ENCODE peak calls at places on chromosome X, in seven cellular contexts. M is suprapubic skin, J is upper lobe of left lung, G is stomach, I is HepG2, A is H1, E is tibial nerve. B is an unnamed sample. For H3K4me1, the result is how much of the 10 kb centered on the place peaks cover.

GRCh38 chrX:148537556-148538182 is 37.3 kb downstream of the AFF2 start:
- DNase-seq in M (no peak), J (no peak), G (no peak), I (no peak), A (no peak), E (no peak), B (no peak)

GRCh38 chrX:134374910-134375309 is 85.1 kb upstream of the HPRT1 start:
- DNase-seq in M (no peak), J (no peak), G (no peak), I (no peak), A (no peak), E (no peak), B (no peak)

GRCh38 chrX:66863721-66864120 is 224.8 kb upstream of the EDA2R start:
- DNase-seq in M (no peak), J (peak), G (peak), I (no peak), A (no peak), E (no peak), B (no peak)

GRCh38 chrX:83658731-83659130 is 150.6 kb downstream of the POU3F4 start:
- DNase-seq in M (no peak), J (no peak), G (no peak), I (peak), A (no peak), E (no peak), B (no peak)

GRCh38 chrX:72461766-72462165 is 110.9 kb downstream of the HDAC8 start:
- DNase-seq in M (no peak), J (no peak), G (no peak), I (no peak), A (no peak), E (peak), B (no peak)

GRCh38 chrX:128781506-128781905 is 729.3 kb upstream of the ACTRT1 start:
- DNase-seq in M (no peak), J (no peak), G (peak), I (peak), A (no peak), E (no peak), B (no peak)

GRCh38 chrX:150258176-150258425 is 105.0 kb upstream of the MAMLD1 start:
- DNase-seq in M (no peak), J (no peak), G (no peak), I (no peak), A (no peak), E (no peak), B (no peak)

GRCh38 chrX:136780241-136780640 is 491 bp downstream of the ARHGEF6 start:
- DNase-seq in M (no peak), J (no peak), G (no peak), I (no peak), A (no peak), E (no peak), B (no peak)

GRCh38 chrX:100615015-100615414 is 21.6 kb downstream of the TSPAN6 start:
- DNase-seq in M (no peak), J (no peak), G (no peak), I (peak), A (no peak), E (no peak), B (peak)

GRCh38 chrX:103212749-103213457 is 2.0 kb upstream of the BEX4 start:
- DNase-seq in M (no peak), J (no peak), G (no peak), I (no peak), A (no peak), E (no peak), B (no peak)

GRCh38 chrX:63934160-63934559 is 149.1 kb upstream of the ARHGEF9 start:
- DNase-seq in M (no peak), J (no peak), G (no peak), I (no peak), A (no peak), E (no peak), B (no peak)

GRCh38 chrX:115410731-115411435 is 121.4 kb downstream of the LUZP4 start:
- DNase-seq in M (no peak), J (no peak), G (no peak), I (no peak), A (no peak), E (no peak), B (no peak)

GRCh38 chrX:19658030-19658429 is 142.7 kb upstream of the MAP3K15 start:
- DNase-seq in M (no peak), J (no peak), G (no peak), I (no peak), A (no peak), E (no peak), B (no peak)

GRCh38 chrX:23799469-23800065 is 16.6 kb downstream of the SAT1 start:
- DNase-seq in M (no peak), J (no peak), G (no peak), I (no peak), A (no peak), E (no peak), B (no peak)

GRCh38 chrX:13694359-13694758 is 5.4 kb downstream of the RAB9A start:
- DNase-seq in M (no peak), J (no peak), G (no peak), I (no peak), A (no peak), E (no peak), B (no peak)

GRCh38 chrX:13693341-13693871 is 4.5 kb downstream of the RAB9A start:
- DNase-seq in M (no peak), J (no peak), G (no peak), I (no peak), A (no peak), E (no peak), B (no peak)

GRCh38 chrX:13690836-13691235 is 1.9 kb downstream of the RAB9A start:
- DNase-seq in M (no peak), J (no peak), G (no peak), I (no peak), A (no peak), E (no peak), B (no peak)

GRCh38 chrX:13691845-13692334 is 3.0 kb downstream of the RAB9A start:
- DNase-seq in M (no peak), J (no peak), G (no peak), I (peak), A (no peak), E (no peak), B (no peak)

DNA sequence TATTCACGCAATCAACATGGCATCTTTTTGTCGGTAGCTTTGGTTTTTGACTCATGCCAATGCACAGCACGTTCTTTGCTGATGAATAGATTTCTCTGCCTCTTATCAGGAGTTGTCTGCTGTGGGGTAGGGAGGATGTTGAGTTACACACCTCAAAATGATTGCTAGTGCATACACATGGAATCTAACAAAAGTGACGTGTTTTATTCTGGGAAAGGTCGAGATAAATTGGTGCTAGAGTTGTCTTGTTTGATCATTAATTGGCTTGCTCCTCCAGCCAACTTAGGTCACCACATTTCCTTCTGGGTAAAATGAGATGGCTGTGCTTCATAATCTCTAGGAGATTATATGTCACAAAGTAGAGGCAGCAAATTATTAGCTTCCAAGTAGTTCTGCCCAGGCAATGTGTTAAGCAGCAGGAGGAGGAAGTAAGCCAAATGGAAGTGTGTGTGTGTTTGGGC is 3.9 kb downstream of the RAB9A start:
- DNase-seq in M (no peak), J (no peak), G (no peak), I (no peak), A (no peak), E (no peak), B (no peak)
- H3K4me1 ChIP-seq in M (under half), J (under half), G (half or more), I (under half), A (under half), E (under half), B (under half)

GRCh38 chrX:119853449-119853848 is 686 bp upstream of the UPF3B start:
- DNase-seq in M (no peak), J (no peak), G (no peak), I (no peak), A (no peak), E (no peak), B (no peak)

DNA sequence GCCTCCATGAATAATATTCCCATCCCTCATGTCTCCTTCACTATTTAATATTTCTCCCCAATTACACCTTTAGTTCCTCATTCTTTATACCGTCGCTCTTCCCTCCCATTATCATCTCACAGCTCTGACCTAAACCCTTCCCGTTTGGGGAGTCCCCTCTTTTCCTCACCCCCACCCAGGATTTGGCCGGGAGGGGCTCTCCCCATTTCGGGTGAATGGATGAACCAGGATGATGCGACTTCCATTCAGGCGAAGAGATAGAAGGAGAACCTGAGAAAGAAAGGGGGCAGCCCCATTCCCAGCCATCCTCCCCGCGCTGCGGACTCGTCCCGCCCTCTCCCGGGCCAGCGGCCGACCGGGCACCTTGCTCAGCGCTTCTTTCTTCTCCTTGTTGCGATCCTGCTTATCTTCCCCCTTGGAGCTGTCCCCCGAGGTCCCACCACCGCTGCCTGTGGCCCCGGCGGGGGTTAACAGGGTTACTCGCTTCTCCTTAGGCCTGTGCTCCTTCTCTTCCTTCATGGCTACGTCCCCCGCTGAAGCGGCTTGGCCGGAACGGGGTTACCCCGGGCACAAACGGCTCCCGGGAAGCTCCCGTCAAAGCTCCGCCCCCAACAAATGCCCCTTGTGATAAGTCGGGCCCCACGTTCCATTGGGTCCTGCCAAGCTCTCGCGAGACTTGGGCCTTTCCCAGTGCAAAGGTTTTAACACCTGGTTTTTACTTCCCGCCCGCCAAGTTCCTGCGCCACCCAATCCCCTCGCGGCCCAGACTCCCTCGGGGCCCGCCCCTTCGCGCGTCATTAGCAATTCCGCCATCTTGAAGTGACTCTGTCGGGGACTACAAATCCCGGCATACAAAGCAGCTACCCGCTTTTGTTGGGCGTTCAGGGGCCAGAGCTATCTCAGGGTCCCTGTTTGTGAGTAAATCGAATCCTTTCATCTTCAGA is at the start of gene UPF3B:
- DNase-seq in M (peak), J (peak), G (peak), I (peak), A (peak), E (peak), B (peak)
- TF ChIP-seq POLR2A in M (no peak), J (peak), G (no peak), I (peak), A (peak), E (no peak), B (peak)

GRCh38 chrX:39907964-39908616 is 189.7 kb downstream of the BCOR start:
- DNase-seq in M (no peak), J (peak), G (peak), I (peak), A (no peak), E (peak), B (peak)
- TF ChIP-seq EP300 in M (no peak), J (no peak), G (no peak), I (no peak), A (no peak), E (peak), B (no peak)

GRCh38 chrX:118526149-118526548 is 30.5 kb downstream of the DOCK11 start:
- DNase-seq in M (no peak), J (no peak), G (no peak), I (no peak), A (no peak), E (no peak), B (no peak)
- H3K4me1 ChIP-seq in M (under half), J (under half), G (under half), I (under half), A (under half), E (under half), B (under half)

GRCh38 chrX:129965166-129965565 is 17.3 kb upstream of the BCORL1 start:
- DNase-seq in M (no peak), J (no peak), G (no peak), I (no peak), A (no peak), E (no peak), B (no peak)

GRCh38 chrX:129958814-129959492 is 23.5 kb upstream of the BCORL1 start:
- DNase-seq in M (no peak), J (no peak), G (no peak), I (no peak), A (no peak), E (no peak), B (no peak)

GRCh38 chrX:129959493-129959832 is 23.0 kb upstream of the BCORL1 start:
- DNase-seq in M (no peak), J (no peak), G (no peak), I (no peak), A (no peak), E (no peak), B (no peak)

GRCh38 chrX:129963729-129964128 is 18.7 kb upstream of the BCORL1 start:
- DNase-seq in M (no peak), J (no peak), G (no peak), I (no peak), A (no peak), E (no peak), B (no peak)

GRCh38 chrX:129961180-129962083 is 21.0 kb upstream of the BCORL1 start:
- DNase-seq in M (peak), J (peak), G (peak), I (peak), A (no peak), E (no peak), B (no peak)
- TF ChIP-seq POLR2A in M (no peak), J (no peak), G (no peak), I (no peak), A (no peak), E (no peak), B (no peak)

DNA sequence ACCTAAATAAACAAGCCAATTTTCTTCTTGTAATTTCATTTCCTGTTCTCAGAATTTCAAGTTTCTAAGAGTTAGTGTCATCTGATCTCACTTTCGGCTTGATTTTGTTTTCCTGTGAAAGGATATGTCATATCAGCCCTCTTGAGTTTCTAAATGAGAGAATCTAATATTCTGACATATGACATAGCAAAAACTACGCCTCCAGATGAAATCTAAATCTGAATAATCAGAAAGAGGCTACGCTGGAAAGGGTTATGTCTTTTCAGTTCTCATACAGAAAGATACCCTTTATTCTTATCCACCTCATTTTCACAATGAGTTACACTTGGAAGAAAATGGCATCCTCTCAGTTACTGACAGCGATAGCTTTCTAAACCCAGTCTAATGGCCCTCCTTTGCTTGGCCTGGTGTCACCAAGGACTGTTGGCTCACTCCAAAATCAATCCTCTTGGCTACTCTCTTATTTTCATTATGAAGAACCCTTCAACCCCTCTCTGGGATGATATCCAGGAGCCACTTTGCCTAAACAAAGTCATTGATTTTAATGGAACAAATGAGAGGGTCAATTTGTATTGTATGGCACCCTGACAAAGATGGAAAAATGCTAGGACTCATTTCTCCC is 65.6 kb downstream of the ASB9 start:
- DNase-seq in M (no peak), J (no peak), G (no peak), I (no peak), A (no peak), E (no peak), B (no peak)
- TF ChIP-seq EP300 in M (no peak), J (no peak), G (no peak), I (no peak), A (no peak), E (no peak), B (no peak)

DNA sequence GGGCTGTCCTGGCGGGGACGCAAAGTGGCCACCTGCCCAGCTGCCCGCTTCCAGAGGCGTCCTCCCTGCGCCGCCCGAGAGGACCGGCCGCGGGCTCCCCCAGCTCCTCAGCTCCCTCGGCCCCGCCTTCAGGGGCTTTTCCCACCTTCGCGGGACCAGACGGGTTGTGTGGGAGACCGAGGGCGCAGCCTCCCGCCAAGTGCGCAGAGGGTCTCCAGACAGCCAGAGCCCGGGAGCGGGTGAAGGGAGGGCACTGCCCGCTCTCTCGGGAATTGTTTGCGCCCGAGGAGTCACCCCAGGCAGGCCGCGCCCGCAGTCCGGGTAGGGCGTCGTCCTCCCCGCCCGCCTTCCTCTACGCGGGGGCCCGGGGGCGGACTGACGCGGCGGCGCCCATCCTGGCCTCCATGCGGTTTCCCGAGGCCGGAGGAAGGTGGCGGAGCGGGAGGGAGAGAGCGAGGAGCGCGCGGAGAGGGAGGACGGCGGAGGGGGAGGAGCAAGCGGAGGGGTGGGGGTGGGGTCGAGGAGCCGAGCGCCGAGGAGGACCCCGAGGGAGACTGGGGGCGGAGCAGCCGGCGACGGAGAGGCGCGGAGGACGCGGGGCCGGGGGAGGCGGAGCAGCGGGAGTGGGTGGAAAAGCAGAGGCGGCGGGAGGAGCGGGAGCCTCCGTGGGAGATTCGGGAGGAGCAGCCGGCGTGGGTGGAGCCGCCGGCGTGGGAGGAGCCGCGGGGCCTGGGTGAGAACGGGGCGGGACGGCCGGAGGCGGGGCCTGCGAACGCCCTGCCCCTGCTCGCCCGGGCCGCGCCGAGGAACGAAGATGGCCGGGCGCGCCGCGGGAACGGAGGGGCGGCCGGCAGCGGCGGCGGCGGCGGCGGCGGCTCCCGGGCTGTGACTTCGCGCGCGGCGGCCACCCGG is 47.6 kb downstream of the CLDN34 start:
- DNase-seq in M (peak), J (peak), G (peak), I (peak), A (peak), E (peak), B (peak)
- H3K4me1 ChIP-seq in M (under half), J (under half), G (under half), I (half or more), A (under half), E (under half), B (under half)

GRCh38 chrX:41348551-41348950 is 14.6 kb downstream of the DDX3X start:
- DNase-seq in M (no peak), J (no peak), G (no peak), I (no peak), A (no peak), E (no peak), B (no peak)

GRCh38 chrX:41350976-41351569 is 17.1 kb downstream of the DDX3X start:
- DNase-seq in M (no peak), J (no peak), G (no peak), I (no peak), A (no peak), E (no peak), B (no peak)

GRCh38 chrX:41352329-41352801 is 18.4 kb downstream of the DDX3X start:
- DNase-seq in M (no peak), J (no peak), G (no peak), I (no peak), A (no peak), E (no peak), B (no peak)

GRCh38 chrX:41351923-41352322 is 18.0 kb downstream of the DDX3X start:
- DNase-seq in M (no peak), J (no peak), G (no peak), I (no peak), A (no peak), E (no peak), B (no peak)

DNA sequence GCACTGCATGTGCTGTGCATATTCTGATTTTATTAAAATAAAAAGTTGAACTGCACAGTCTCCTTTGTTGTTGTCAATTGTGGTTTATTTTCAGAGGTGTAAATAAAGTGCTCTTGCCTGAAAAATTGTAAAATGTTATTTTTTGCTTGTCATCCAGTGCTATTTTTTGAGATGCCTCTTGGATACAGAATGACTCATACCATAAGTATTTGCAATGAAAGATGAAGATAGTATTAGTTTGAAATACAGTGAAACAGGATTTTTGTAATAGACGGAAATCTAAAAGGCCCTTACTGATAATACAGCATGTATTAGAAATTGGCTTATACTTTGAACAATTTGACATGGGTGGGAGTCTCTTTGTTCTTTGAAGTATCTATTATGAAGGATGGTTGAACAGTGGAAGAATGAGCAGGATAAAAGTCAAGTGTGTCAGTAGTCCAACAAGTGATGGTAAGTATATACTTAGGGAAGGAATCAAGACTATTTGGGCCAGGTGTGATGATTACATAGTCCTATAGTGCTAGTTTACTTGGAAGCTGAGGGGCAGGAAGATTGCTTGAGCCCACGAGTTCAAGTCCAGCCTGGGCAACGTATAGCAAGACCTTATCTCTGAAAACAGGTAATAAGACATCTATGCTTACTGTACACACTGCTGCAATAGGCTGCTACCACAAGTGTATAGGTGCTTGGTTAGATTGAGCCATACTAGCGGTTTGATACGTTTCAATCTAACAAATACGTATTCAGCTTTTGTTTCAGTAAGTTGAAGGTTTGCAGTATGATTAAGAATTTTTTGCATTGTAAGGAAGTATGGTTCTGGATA is 16.4 kb downstream of the DDX3X start:
- DNase-seq in M (no peak), J (no peak), G (no peak), I (no peak), A (no peak), E (no peak), B (no peak)
- TF ChIP-seq POLR2A in M (no peak), J (no peak), G (no peak), I (no peak), A (peak), E (no peak), B (no peak)

B was measured in ovary.